ENCODE peak calls at places on chromosome 2, in five cellular contexts. One of them, this sample, is unnamed.

GRCh38 chr2:112262876-112263275 is 8.0 kb upstream of the ZC3H8 start:
- DNase-seq in HepG2: no peak
- DNase-seq in H1: no peak
- DNase-seq in K562: no peak
- DNase-seq in GM12878: no peak
- DNase-seq in this sample: no peak

GRCh38 chr2:207289295-207290018 is 123.7 kb upstream of the KLF7 start:
- DNase-seq in K562: no peak
- DNase-seq in H1: no peak
- DNase-seq in HepG2: no peak
- DNase-seq in GM12878: no peak
- DNase-seq in this sample: no peak

GRCh38 chr2:1741851-1742250 is 2.5 kb downstream of the PXDN start:
- DNase-seq in K562: no peak
- DNase-seq in GM12878: no peak
- DNase-seq in HepG2: no peak
- DNase-seq in H1: no peak
- DNase-seq in this sample: no peak

GRCh38 chr2:71792926-71793761 is 339.8 kb downstream of the DYSF start:
- DNase-seq in H1: no peak
- DNase-seq in HepG2: peak; percentile 21
- DNase-seq in K562: no peak
- DNase-seq in GM12878: no peak
- DNase-seq in this sample: no peak

GRCh38 chr2:195575021-195575420 is 82.0 kb upstream of the SLC39A10 start:
- DNase-seq in HepG2: no peak
- DNase-seq in GM12878: no peak
- DNase-seq in K562: no peak
- DNase-seq in H1: no peak
- DNase-seq in this sample: no peak

GRCh38 chr2:36530178-36530982 is 67.6 kb downstream of the FEZ2 start:
- DNase-seq in H1: no peak
- DNase-seq in GM12878: peak; percentile 43
- DNase-seq in K562: no peak
- DNase-seq in HepG2: no peak
- DNase-seq in this sample: no peak

GRCh38 chr2:29229640-29230039 is 114.4 kb downstream of the CLIP4 start:
- DNase-seq in GM12878: no peak
- DNase-seq in K562: no peak
- DNase-seq in HepG2: no peak
- DNase-seq in H1: no peak
- DNase-seq in this sample: no peak

GRCh38 chr2:96924775-96925747 is 55.2 kb upstream of the SEMA4C start:
- DNase-seq in K562: no peak
- DNase-seq in H1: no peak
- DNase-seq in GM12878: no peak
- DNase-seq in HepG2: no peak
- DNase-seq in this sample: no peak

GRCh38 chr2:238566001-238566645 is 139.4 kb downstream of the ASB1 start:
- DNase-seq in GM12878: no peak
- DNase-seq in K562: no peak
- DNase-seq in HepG2: no peak
- DNase-seq in H1: no peak
- DNase-seq in this sample: no peak

GRCh38 chr2:114128255-114128654 is 238.4 kb downstream of the ACTR3 start:
- DNase-seq in H1: no peak
- DNase-seq in K562: no peak
- DNase-seq in GM12878: no peak
- DNase-seq in HepG2: no peak
- DNase-seq in this sample: no peak

GRCh38 chr2:46645681-46646162 is 166.4 kb downstream of the TMEM247 start:
- DNase-seq in GM12878: no peak
- DNase-seq in K562: no peak
- DNase-seq in HepG2: no peak
- DNase-seq in H1: no peak
- DNase-seq in this sample: no peak

GRCh38 chr2:28366496-28367282 is 26.0 kb upstream of the FOSL2 start:
- DNase-seq in GM12878: no peak
- DNase-seq in H1: no peak
- DNase-seq in HepG2: no peak
- DNase-seq in K562: peak; percentile 80
- DNase-seq in this sample: no peak

GRCh38 chr2:173148520-173148919 is 72.9 kb downstream of the MAP3K20 start:
- DNase-seq in GM12878: no peak
- DNase-seq in H1: no peak
- DNase-seq in K562: no peak
- DNase-seq in HepG2: no peak
- DNase-seq in this sample: no peak

GRCh38 chr2:25375371-25375988 is 33.8 kb upstream of the DNMT3A start:
- DNase-seq in HepG2: no peak
- DNase-seq in H1: no peak
- DNase-seq in GM12878: no peak
- DNase-seq in K562: no peak
- DNase-seq in this sample: no peak

GRCh38 chr2:20585351-20585709 is 65.6 kb downstream of the HS1BP3 start:
- DNase-seq in H1: no peak
- DNase-seq in GM12878: no peak
- DNase-seq in HepG2: peak; percentile 98
- DNase-seq in K562: no peak
- DNase-seq in this sample: no peak

GRCh38 chr2:4020153-4020552 is 316.8 kb downstream of the DCDC2C start:
- DNase-seq in HepG2: peak; percentile 51
- DNase-seq in K562: no peak
- DNase-seq in H1: no peak
- DNase-seq in GM12878: no peak
- DNase-seq in this sample: no peak

GRCh38 chr2:205982776-205983327 is 103.1 kb downstream of the INO80D start:
- DNase-seq in K562: no peak
- DNase-seq in H1: no peak
- DNase-seq in GM12878: no peak
- DNase-seq in HepG2: no peak
- DNase-seq in this sample: no peak

GRCh38 chr2:158988501-158988900 is 20.1 kb downstream of the TANC1 start:
- DNase-seq in HepG2: no peak
- DNase-seq in H1: no peak
- DNase-seq in K562: no peak
- DNase-seq in GM12878: no peak
- DNase-seq in this sample: no peak

GRCh38 chr2:158993030-158993429 is 24.6 kb downstream of the TANC1 start:
- DNase-seq in K562: no peak
- DNase-seq in GM12878: no peak
- DNase-seq in H1: no peak
- DNase-seq in HepG2: no peak
- DNase-seq in this sample: no peak

GRCh38 chr2:158993721-158994587 is 25.5 kb downstream of the TANC1 start:
- DNase-seq in K562: no peak
- DNase-seq in H1: no peak
- DNase-seq in HepG2: no peak
- DNase-seq in GM12878: no peak
- DNase-seq in this sample: no peak

GRCh38 chr2:158989165-158989564 is 20.7 kb downstream of the TANC1 start:
- DNase-seq in GM12878: no peak
- DNase-seq in HepG2: no peak
- DNase-seq in K562: no peak
- DNase-seq in H1: no peak
- DNase-seq in this sample: no peak

DNA sequence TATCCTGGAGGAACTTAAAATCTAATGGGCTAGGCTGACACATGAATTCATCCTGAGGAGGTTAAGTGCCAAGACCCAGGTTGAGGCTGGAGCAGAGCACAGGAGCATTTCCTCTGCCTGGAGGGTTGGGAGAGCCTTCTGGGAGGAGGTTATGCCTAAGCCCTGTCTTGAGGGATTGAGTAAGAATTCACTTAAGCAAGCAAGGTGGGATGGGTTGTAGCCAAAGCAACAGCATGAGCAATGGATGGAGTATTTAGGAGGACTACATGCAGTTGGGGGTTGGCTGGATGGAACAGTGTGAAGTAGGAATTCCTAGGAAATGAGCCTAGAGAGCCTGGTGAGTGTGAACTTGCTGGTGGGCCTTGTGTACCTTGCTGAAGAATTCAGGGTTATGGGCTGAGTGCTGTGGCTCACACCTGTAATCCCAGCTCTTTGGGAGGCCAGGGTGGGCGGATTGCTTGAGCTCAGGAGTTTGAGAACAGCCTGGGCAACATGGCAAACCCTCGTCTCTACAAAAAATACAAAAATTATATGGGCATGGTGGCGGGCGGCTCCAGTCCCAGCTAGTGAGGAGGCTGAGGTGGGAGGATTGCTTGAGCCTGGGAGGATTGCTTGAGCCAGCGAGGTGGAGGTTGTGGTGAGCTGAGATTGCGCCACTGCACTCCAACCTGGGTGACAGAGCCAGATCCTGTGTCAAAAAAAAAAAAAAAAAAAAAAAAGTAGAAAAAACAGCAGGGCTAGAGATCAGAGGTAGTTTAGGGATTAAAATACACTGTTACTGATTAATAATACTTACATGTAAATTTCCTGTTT is 22.2 kb downstream of the TANC1 start:
- DNase-seq in H1: no peak
- DNase-seq in K562: no peak
- DNase-seq in GM12878: no peak
- DNase-seq in HepG2: no peak
- DNase-seq in this sample: no peak
- TF ChIP-seq MAX in H1: no peak
- TF ChIP-seq MAX in K562: no peak
- TF ChIP-seq MAX in GM12878: no peak
- TF ChIP-seq MAX in HepG2: no peak
- TF ChIP-seq MAX in this sample: no peak

DNA sequence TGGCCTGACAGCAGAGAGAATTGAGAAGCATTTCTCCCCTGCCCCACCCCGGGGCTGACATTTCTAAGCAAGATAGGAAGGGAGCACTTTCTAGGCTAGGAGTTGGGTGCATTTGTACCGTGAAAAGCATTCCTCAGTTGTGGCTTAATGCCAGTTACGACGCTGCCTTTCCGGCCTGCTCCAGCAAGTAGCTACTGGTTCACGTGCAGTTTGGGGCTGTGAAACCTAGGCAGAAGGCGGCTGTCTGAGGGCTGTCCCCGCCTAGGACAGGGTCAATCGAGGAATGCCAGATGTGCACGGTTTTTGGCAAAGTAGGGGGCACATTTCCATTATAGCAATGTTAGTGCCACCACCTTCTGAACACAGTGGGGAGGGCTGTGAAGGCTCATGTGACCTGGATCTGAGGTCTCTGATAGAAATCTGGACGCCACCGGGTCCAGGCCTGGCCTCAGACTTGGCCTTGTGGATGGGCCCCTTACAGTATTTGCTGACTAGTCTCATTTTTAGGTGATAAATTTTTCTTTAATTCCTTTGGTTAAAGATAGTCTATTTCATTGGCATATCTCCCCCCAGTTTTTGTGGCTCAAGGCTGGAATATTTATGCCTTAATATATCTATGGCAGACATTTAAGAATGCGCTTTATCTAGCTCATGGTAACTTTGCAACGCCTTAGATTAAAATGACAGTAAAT is 78.6 kb downstream of the LPIN1 start:
- DNase-seq in GM12878: no peak
- DNase-seq in HepG2: no peak
- DNase-seq in H1: no peak
- DNase-seq in K562: no peak
- DNase-seq in this sample: no peak
- TF ChIP-seq YY1 in GM12878: no peak
- TF ChIP-seq YY1 in HepG2: no peak
- TF ChIP-seq YY1 in H1: no peak
- TF ChIP-seq YY1 in K562: no peak
- TF ChIP-seq YY1 in this sample: no peak

DNA sequence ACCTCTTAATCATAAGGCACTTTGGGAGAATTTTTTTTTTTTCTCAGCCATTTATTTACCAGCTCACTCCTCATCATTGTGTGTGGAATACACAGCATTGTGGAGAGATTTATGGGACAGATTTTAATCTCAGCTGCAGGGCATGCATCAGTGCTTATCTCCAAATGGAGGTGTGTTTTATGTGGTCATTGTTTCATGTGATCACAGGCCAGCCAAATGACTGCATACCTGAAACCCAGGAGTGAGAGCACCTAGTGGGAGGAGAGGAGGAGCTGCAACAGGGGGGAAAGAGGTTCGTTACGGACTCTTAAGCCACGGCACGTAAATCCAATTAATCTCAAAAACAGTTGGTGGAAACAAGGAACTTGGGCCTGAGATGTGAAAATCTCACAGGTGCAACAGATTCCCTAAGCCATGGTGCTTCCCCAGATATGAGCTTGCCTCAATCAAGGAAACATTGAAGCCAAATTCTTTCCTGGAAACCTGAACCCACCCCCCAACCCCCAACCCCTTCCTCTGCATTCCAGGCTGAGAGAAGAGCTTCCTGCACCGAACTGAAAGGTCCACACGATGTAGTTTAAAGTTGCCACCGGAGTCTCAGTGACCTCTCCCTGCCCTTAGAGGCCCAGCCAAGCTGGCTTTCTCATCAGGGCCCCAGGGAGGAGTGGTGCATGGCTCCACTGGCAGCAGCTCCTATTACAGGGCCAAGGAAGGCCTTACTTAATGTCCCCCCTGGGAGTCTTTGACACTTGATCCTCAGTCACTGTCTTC is 167.4 kb downstream of the C1D start:
- DNase-seq in H1: peak; percentile 5
- DNase-seq in GM12878: no peak
- DNase-seq in HepG2: no peak
- DNase-seq in K562: no peak
- DNase-seq in this sample: no peak
- TF ChIP-seq MAX in H1: no peak
- TF ChIP-seq MAX in GM12878: no peak
- TF ChIP-seq MAX in HepG2: no peak
- TF ChIP-seq MAX in K562: no peak
- TF ChIP-seq MAX in this sample: no peak

GRCh38 chr2:99810241-99810640 is 320.4 kb upstream of the REV1 start:
- DNase-seq in H1: no peak
- DNase-seq in HepG2: no peak
- DNase-seq in GM12878: no peak
- DNase-seq in K562: no peak
- DNase-seq in this sample: no peak

GRCh38 chr2:99809259-99809900 is 319.6 kb upstream of the REV1 start:
- DNase-seq in HepG2: no peak
- DNase-seq in K562: no peak
- DNase-seq in H1: no peak
- DNase-seq in GM12878: no peak
- DNase-seq in this sample: no peak

GRCh38 chr2:99808801-99809200 is 319.0 kb upstream of the REV1 start:
- DNase-seq in GM12878: no peak
- DNase-seq in HepG2: no peak
- DNase-seq in K562: no peak
- DNase-seq in H1: no peak
- DNase-seq in this sample: no peak

GRCh38 chr2:99806758-99807157 is 316.9 kb upstream of the REV1 start:
- DNase-seq in K562: no peak
- DNase-seq in HepG2: peak; percentile 14
- DNase-seq in GM12878: no peak
- DNase-seq in H1: no peak
- DNase-seq in this sample: no peak

DNA sequence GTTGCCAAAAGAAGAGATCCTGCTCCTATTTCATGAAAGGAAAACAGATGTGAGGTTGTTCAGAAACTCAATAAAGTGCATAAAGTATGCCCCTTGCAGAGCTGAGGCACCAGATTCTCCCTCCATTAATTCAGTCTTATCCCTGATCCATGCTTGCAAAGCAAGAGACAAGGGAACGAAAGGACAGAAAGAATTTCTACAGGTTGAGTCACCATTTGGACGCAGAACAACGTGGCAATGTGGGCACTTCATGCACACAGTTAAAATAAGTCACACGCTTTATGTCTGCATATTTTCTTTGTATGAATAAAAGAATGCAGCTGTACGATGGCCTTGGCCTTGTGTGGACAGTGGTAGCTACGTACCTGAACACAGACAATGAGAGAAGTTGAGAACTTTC is 321.7 kb upstream of the REV1 start:
- DNase-seq in HepG2: no peak
- DNase-seq in K562: no peak
- DNase-seq in H1: no peak
- DNase-seq in GM12878: no peak
- DNase-seq in this sample: no peak
- TF ChIP-seq YY1 in HepG2: no peak
- TF ChIP-seq YY1 in K562: no peak
- TF ChIP-seq YY1 in H1: no peak
- TF ChIP-seq YY1 in GM12878: no peak
- TF ChIP-seq YY1 in this sample: no peak